ENCODE peak calls at places on chromosome 11, in eight cellular contexts. L is NCI-H2029 treated with DMSO at 0.1 percent for 48 hours; P is T follicular helper cell; B is stimulated activated CD4-positive, alpha-beta T cell treated with anti-CD3 and anti-CD28 coated beads, Interleukin-2, amount 100 ng/mL, for 48 hours; U is substantia nigra; H is dermis microvascular lymphatic vessel endothelial cell; Y is GM13977; R is C1 segment of cervical spinal cord. Z is an unnamed sample.

GRCh38 chr11:66119348-66120133 is 49.5 kb downstream of the PACS1 start:
- DNase-seq in L (no peak), P (no peak), B (no peak), U (no peak), H (peak; percentile 82), Y (no peak), R (no peak), Z (no peak)

GRCh38 chr11:2420502-2421225 is 20.1 kb downstream of the TSSC4 start:
- DNase-seq in L (peak; percentile 40), P (peak; percentile 58), B (peak; percentile 73), U (no peak), H (peak; percentile 69), Y (peak; percentile 97), R (peak; percentile 36), Z (peak; percentile 18)

GRCh38 chr11:35335226-35335625 is 84.1 kb downstream of the SLC1A2 start:
- DNase-seq in L (no peak), P (no peak), B (no peak), U (no peak), H (no peak), Y (no peak), R (no peak), Z (no peak)

GRCh38 chr11:74671520-74672196 is 59.6 kb downstream of the CHRDL2 start:
- DNase-seq in L (no peak), P (no peak), B (no peak), U (no peak), H (no peak), Y (no peak), R (no peak), Z (no peak)

GRCh38 chr11:72579816-72580647 is 94.2 kb downstream of the PDE2A start:
- DNase-seq in L (no peak), P (no peak), B (no peak), U (no peak), H (no peak), Y (no peak), R (no peak), Z (no peak)

GRCh38 chr11:74282421-74282820 is 29.0 kb downstream of the P4HA3 start:
- DNase-seq in L (peak; percentile 56), P (no peak), B (no peak), U (no peak), H (no peak), Y (no peak), R (no peak), Z (no peak)

GRCh38 chr11:8389034-8389996 is 125.6 kb upstream of the LMO1 start:
- DNase-seq in L (no peak), P (no peak), B (no peak), U (no peak), H (no peak), Y (no peak), R (peak; percentile 22), Z (no peak)

GRCh38 chr11:20511982-20512381 is 87.4 kb upstream of the SLC6A5 start:
- DNase-seq in L (no peak), P (no peak), B (no peak), U (no peak), H (no peak), Y (no peak), R (no peak), Z (no peak)

GRCh38 chr11:12523180-12523924 is 146.0 kb downstream of the PARVA start:
- DNase-seq in L (no peak), P (no peak), B (no peak), U (no peak), H (no peak), Y (no peak), R (no peak), Z (no peak)

GRCh38 chr11:2590951-2591754 is 108.6 kb downstream of the KCNQ1OT1 start:
- DNase-seq in L (no peak), P (no peak), B (no peak), U (peak; percentile 67), H (no peak), Y (peak; percentile 21), R (peak; percentile 50), Z (no peak)

GRCh38 chr11:19345519-19345847 is 104.7 kb upstream of the E2F8 start:
- DNase-seq in L (no peak), P (no peak), B (no peak), U (no peak), H (peak; percentile 48), Y (no peak), R (no peak), Z (no peak)

GRCh38 chr11:120709808-120710207 is 198.3 kb downstream of the GRIK4 start:
- DNase-seq in L (no peak), P (no peak), B (no peak), U (no peak), H (no peak), Y (peak; percentile 75), R (no peak), Z (no peak)

GRCh38 chr11:1597331-1597741 is 758 bp downstream of the KRTAP5-2 start:
- DNase-seq in L (no peak), P (no peak), B (no peak), U (no peak), H (no peak), Y (no peak), R (no peak), Z (no peak)

GRCh38 chr11:46541593-46542371 is 52.0 kb downstream of the AMBRA1 start:
- DNase-seq in L (peak; percentile 91), P (no peak), B (no peak), U (no peak), H (no peak), Y (no peak), R (peak; percentile 51), Z (peak; percentile 73)

GRCh38 chr11:58629857-58630256 is 7.4 kb downstream of the CNTF start:
- DNase-seq in L (no peak), P (no peak), B (no peak), U (no peak), H (peak; percentile 54), Y (peak; percentile 37), R (no peak), Z (no peak)

GRCh38 chr11:77322506-77322905 is 21.0 kb upstream of the GDPD4 start:
- DNase-seq in L (no peak), P (no peak), B (no peak), U (no peak), H (no peak), Y (no peak), R (peak; percentile 13), Z (no peak)

GRCh38 chr11:14386895-14387480 is 28.0 kb upstream of the RRAS2 start:
- DNase-seq in L (no peak), P (no peak), B (no peak), U (peak; percentile 6), H (peak; percentile 54), Y (no peak), R (no peak), Z (no peak)

GRCh38 chr11:35038211-35038930 is 100.6 kb upstream of the CD44 start:
- DNase-seq in L (no peak), P (no peak), B (no peak), U (no peak), H (no peak), Y (no peak), R (no peak), Z (no peak)

GRCh38 chr11:36619502-36619901 is 21.5 kb upstream of the RAG2 start:
- DNase-seq in L (no peak), P (no peak), B (no peak), U (no peak), H (peak; percentile 63), Y (no peak), R (no peak), Z (no peak)

GRCh38 chr11:8233691-8234424 is 29.8 kb downstream of the LMO1 start:
- DNase-seq in L (no peak), P (no peak), B (no peak), U (no peak), H (no peak), Y (no peak), R (no peak), Z (no peak)

GRCh38 chr11:59053387-59053786 is 32.7 kb upstream of the GLYATL1B start:
- DNase-seq in L (no peak), P (peak; percentile 65), B (peak; percentile 81), U (no peak), H (peak; percentile 61), Y (no peak), R (no peak), Z (no peak)

GRCh38 chr11:60925685-60926267 is 1.5 kb downstream of the TMEM132A start:
- DNase-seq in L (no peak), P (no peak), B (no peak), U (no peak), H (no peak), Y (no peak), R (no peak), Z (no peak)

GRCh38 chr11:126929186-126930085 is 71.1 kb downstream of the KIRREL3 start:
- DNase-seq in L (no peak), P (no peak), B (no peak), U (no peak), H (no peak), Y (no peak), R (no peak), Z (no peak)

GRCh38 chr11:110425751-110426545 is 3.8 kb upstream of the FDX1 start:
- DNase-seq in L (no peak), P (no peak), B (no peak), U (no peak), H (no peak), Y (no peak), R (no peak), Z (no peak)

GRCh38 chr11:3169235-3169951 is 4.3 kb upstream of the OSBPL5 start:
- DNase-seq in L (no peak), P (no peak), B (no peak), U (no peak), H (peak; percentile 51), Y (no peak), R (no peak), Z (no peak)

GRCh38 chr11:84626256-84626655 is 1000.9 kb downstream of the DLG2 start:
- DNase-seq in L (no peak), P (no peak), B (no peak), U (no peak), H (no peak), Y (no peak), R (no peak), Z (no peak)

GRCh38 chr11:119764108-119764874 is 35.3 kb upstream of the NECTIN1 start:
- DNase-seq in L (peak; percentile 73), P (no peak), B (no peak), U (peak; percentile 14), H (no peak), Y (no peak), R (peak; percentile 52), Z (no peak)

GRCh38 chr11:8671651-8672062 is 10.8 kb downstream of the TRIM66 start:
- DNase-seq in L (peak; percentile 25), P (no peak), B (no peak), U (no peak), H (peak; percentile 80), Y (no peak), R (peak; percentile 44), Z (no peak)